ENCODE peak calls at places on chromosomes 13 and 19, in ten cellular contexts. P is AG04450; G is astrocyte of the spinal cord; T is RWPE1; S is MCF 10A; H is progenitor cell of endocrine pancreas; E is CD8-positive, alpha-beta T cell; I is neural progenitor cell; C is natural killer cell; M is tibial artery. K is an unnamed sample.

GRCh38 chr13:39881887-39882286 is 226.4 kb downstream of the COG6 start:
- DNase-seq in P (peak), G (no peak), T (no peak), S (no peak), H (no peak), E (no peak), I (no peak), C (no peak), M (no peak), K (no peak)

GRCh38 chr19:29303707-29304090 is 90.7 kb upstream of the UQCRFS1 start:
- DNase-seq in P (no peak), G (no peak), T (no peak), S (no peak), H (no peak), E (no peak), I (no peak), C (no peak), M (no peak), K (no peak)

GRCh38 chr19:11737964-11738745 is 591 bp downstream of the ZNF823 start:
- DNase-seq in P (no peak), G (peak), T (no peak), S (peak), H (peak), E (peak), I (peak), C (peak), M (peak), K (peak)

GRCh38 chr13:71517004-71517403 is 350.0 kb downstream of the DACH1 start:
- DNase-seq in P (no peak), G (peak), T (no peak), S (no peak), H (no peak), E (no peak), I (no peak), C (no peak), M (no peak), K (no peak)

GRCh38 chr13:43472980-43473379 is 313.8 kb downstream of the ENOX1 start:
- DNase-seq in P (no peak), G (no peak), T (no peak), S (no peak), H (no peak), E (no peak), I (no peak), C (no peak), M (no peak), K (no peak)

GRCh38 chr13:112781881-112782361 is 92.1 kb downstream of the ATP11A start:
- DNase-seq in P (no peak), G (peak), T (no peak), S (no peak), H (no peak), E (no peak), I (no peak), C (no peak), M (no peak), K (no peak)

GRCh38 chr13:112967666-112968379 is 1.2 kb upstream of the MCF2L start:
- DNase-seq in P (no peak), G (no peak), T (no peak), S (no peak), H (no peak), E (no peak), I (peak), C (no peak), M (peak), K (no peak)

GRCh38 chr13:110187501-110188161 is 119.3 kb downstream of the COL4A1 start:
- DNase-seq in P (peak), G (peak), T (peak), S (peak), H (no peak), E (no peak), I (no peak), C (no peak), M (no peak), K (no peak)

GRCh38 chr19:56350416-56351045 is 35.9 kb upstream of the ZSCAN5A start:
- DNase-seq in P (peak), G (peak), T (peak), S (peak), H (peak), E (peak), I (peak), C (no peak), M (no peak), K (peak)

GRCh38 chr13:93328943-93329342 is 102.3 kb downstream of the GPC6 start:
- DNase-seq in P (no peak), G (no peak), T (no peak), S (no peak), H (no peak), E (no peak), I (no peak), C (no peak), M (no peak), K (no peak)

GRCh38 chr19:48853483-48853882 is 14.9 kb downstream of the PLEKHA4 start:
- DNase-seq in P (no peak), G (no peak), T (no peak), S (no peak), H (no peak), E (no peak), I (no peak), C (no peak), M (no peak), K (no peak)

GRCh38 chr13:51816604-51817254 is 12.8 kb upstream of the DHRS12 start:
- DNase-seq in P (no peak), G (no peak), T (peak), S (peak), H (no peak), E (no peak), I (no peak), C (no peak), M (no peak), K (no peak)

GRCh38 chr19:53553159-53553558 is 15.2 kb downstream of the ZNF331 start:
- DNase-seq in P (no peak), G (no peak), T (no peak), S (no peak), H (no peak), E (no peak), I (no peak), C (no peak), M (no peak), K (no peak)

GRCh38 chr19:53549354-53549753 is 11.4 kb downstream of the ZNF331 start:
- DNase-seq in P (no peak), G (peak), T (no peak), S (peak), H (no peak), E (no peak), I (no peak), C (no peak), M (no peak), K (no peak)

GRCh38 chr19:53553865-53554791 is 16.2 kb downstream of the ZNF331 start:
- DNase-seq in P (peak), G (peak), T (peak), S (peak), H (no peak), E (peak), I (no peak), C (peak), M (peak), K (peak)

GRCh38 chr19:53554804-53555203 is 16.9 kb downstream of the ZNF331 start:
- DNase-seq in P (no peak), G (no peak), T (no peak), S (no peak), H (no peak), E (no peak), I (no peak), C (no peak), M (no peak), K (no peak)

GRCh38 chr19:53552001-53552721 is 14.2 kb downstream of the ZNF331 start:
- DNase-seq in P (no peak), G (no peak), T (no peak), S (no peak), H (no peak), E (no peak), I (no peak), C (no peak), M (no peak), K (no peak)
- TF ChIP-seq CTCF in P (no peak), G (no peak), T (no peak), S (no peak), H (no peak), E (no peak), I (no peak), C (no peak), M (no peak), K (no peak)

DNA sequence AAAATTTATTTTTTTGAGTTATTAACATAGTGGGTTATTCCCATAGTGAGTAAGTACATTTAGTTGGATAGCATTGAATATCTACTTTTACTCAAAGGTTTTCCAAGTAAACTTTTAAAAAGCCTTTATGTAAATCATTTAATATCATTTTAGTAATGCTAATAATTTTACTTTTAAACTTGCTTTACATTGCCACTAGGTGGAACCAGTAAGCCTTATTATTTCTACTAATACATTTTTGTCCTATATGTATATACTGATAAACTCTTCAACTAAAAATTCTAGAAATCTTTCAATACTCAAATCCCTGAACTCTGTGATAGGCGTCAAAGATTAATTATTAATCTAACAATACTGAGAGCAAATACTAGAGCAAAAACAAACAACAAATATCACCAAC is 1709.2 kb upstream of the PCDH20 start:
- DNase-seq in P (no peak), G (peak), T (no peak), S (peak), H (no peak), E (no peak), I (no peak), C (no peak), M (no peak), K (no peak)
- TF ChIP-seq CTCF in P (peak), G (peak), T (peak), S (peak), H (peak), E (no peak), I (peak), C (no peak), M (no peak), K (no peak)

DNA sequence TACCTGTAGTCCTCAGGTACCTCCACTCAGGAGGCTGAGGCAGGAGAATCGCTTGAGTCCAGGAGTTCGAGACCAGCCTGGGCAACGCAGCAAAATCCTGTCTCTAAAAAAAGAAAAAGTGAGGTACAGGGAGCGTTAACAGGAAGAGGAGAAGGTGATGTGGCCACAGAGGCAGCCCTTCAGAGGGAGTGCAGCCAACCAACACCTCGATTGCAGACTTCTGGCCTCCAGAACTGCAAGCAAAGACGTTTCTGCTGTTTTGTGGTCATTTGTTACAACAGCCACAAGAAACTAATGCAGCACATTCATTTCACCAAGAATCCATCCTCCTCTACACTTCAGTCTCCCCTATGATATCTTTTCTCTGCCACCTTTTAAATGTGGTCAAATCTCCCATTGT is 145.2 kb downstream of the USP12 start:
- DNase-seq in P (no peak), G (no peak), T (no peak), S (no peak), H (no peak), E (no peak), I (no peak), C (no peak), M (no peak), K (no peak)
- TF ChIP-seq CTCF in P (no peak), G (no peak), T (no peak), S (no peak), H (no peak), E (no peak), I (no peak), C (no peak), M (no peak), K (no peak)

GRCh38 chr13:60370343-60370742 is 26.7 kb upstream of the TDRD3 start:
- DNase-seq in P (no peak), G (no peak), T (no peak), S (no peak), H (no peak), E (no peak), I (no peak), C (no peak), M (no peak), K (no peak)

GRCh38 chr13:60372141-60372540 is 24.9 kb upstream of the TDRD3 start:
- DNase-seq in P (no peak), G (no peak), T (no peak), S (no peak), H (no peak), E (no peak), I (no peak), C (no peak), M (no peak), K (no peak)

GRCh38 chr13:60363288-60363687 is 33.7 kb upstream of the TDRD3 start:
- DNase-seq in P (no peak), G (no peak), T (no peak), S (no peak), H (no peak), E (no peak), I (no peak), C (no peak), M (no peak), K (no peak)

DNA sequence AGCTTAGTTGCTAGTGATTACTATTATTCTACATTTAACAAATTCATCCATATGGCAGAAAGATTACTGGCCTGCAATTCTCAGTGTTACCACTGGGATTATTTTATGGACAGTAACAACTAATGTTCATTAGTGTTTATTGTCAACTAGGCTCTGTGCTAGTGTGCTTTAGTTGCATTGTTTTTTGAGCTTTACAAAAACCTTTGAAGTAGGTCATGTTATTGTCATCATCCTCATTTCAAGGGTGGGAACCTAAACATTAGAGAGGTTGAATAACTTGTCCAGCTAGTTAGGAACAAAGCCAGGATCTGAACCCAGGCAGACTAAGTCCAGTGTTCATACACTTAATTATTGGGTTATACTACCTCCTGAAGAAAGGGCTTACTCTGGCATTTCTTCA is 27.8 kb upstream of the TDRD3 start:
- DNase-seq in P (no peak), G (no peak), T (no peak), S (peak), H (no peak), E (no peak), I (no peak), C (no peak), M (no peak), K (no peak)
- TF ChIP-seq CTCF in P (peak), G (peak), T (no peak), S (peak), H (peak), E (peak), I (peak), C (peak), M (no peak), K (no peak)

GRCh38 chr19:33705090-33705847 is 83.5 kb downstream of the CHST8 start:
- DNase-seq in P (no peak), G (no peak), T (no peak), S (no peak), H (no peak), E (no peak), I (peak), C (no peak), M (no peak), K (no peak)
- TF ChIP-seq CTCF in P (no peak), G (no peak), T (no peak), S (no peak), H (peak), E (no peak), I (peak), C (no peak), M (no peak), K (no peak)

GRCh38 chr13:27622881-27623280 is 1.2 kb downstream of the POLR1D start:
- DNase-seq in P (no peak), G (no peak), T (no peak), S (no peak), H (no peak), E (no peak), I (no peak), C (no peak), M (no peak), K (no peak)

GRCh38 chr13:27620377-27621115 is at the start of gene LNX2:
- DNase-seq in P (peak), G (peak), T (peak), S (peak), H (peak), E (peak), I (peak), C (peak), M (peak), K (peak)

GRCh38 chr13:27621116-27621365 is 651 bp upstream of the POLR1D start:
- DNase-seq in P (no peak), G (peak), T (peak), S (no peak), H (no peak), E (no peak), I (no peak), C (no peak), M (no peak), K (no peak)

GRCh38 chr13:27621366-27622101 is at the start of gene POLR1D:
- DNase-seq in P (no peak), G (peak), T (peak), S (peak), H (peak), E (peak), I (peak), C (peak), M (peak), K (peak)

GRCh38 chr13:27622102-27622820 is 569 bp downstream of the POLR1D start:
- DNase-seq in P (no peak), G (peak), T (no peak), S (no peak), H (no peak), E (no peak), I (no peak), C (no peak), M (no peak), K (no peak)
- TF ChIP-seq CTCF in P (peak), G (peak), T (no peak), S (no peak), H (peak), E (no peak), I (peak), C (no peak), M (peak), K (no peak)

GRCh38 chr13:98466634-98467236 is 110.2 kb downstream of the STK24 start:
- DNase-seq in P (no peak), G (peak), T (peak), S (peak), H (peak), E (no peak), I (peak), C (no peak), M (peak), K (no peak)
- TF ChIP-seq CTCF in P (peak), G (peak), T (peak), S (peak), H (peak), E (no peak), I (peak), C (no peak), M (peak), K (peak)

DNA sequence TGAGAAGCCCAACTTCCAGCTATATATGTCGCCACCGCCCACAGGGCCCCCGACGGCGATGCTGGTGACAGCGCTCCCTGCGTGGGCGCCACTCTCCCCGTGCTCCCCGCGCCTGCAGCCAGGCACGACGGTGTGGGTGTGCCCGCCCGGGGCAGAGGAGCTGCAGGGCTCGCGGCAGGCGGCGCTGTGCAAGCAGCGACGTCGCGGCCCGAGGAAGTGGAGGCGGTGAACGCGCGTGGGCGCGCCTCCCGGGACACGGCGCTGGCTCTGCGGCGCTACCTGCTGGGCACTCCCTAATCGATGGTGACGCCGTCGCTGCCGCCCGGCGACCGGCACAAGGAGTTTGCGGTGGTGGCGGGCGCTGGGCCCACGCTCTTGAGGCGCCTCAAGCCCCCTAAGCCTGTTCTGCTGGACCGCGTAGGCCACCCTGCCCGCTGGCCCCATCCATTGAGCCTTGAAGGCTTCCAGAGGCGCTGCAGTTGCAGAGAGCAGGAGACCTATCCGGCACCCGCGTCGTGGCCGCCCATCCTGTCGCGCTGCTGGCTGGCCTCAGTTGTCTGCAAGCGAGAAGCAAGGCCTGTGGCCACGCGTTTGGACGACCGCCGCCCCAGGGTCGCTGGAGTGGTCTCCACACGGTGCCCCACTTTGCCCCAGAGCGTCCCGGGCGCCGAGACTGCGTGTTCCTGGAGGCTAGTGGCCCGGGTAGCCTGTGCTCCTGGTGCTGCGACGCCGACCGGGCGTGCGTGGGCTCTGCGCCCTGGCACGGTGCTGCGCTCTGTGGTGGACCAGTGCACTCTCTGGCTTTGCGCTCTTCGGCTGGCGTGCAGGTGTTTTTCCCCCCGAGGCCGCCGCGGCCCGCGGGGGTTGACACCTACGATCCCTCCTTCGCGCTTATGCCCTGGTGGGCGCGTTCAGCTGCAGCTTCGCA is 23.1 kb downstream of the LRFN3 start:
- DNase-seq in P (no peak), G (no peak), T (no peak), S (no peak), H (no peak), E (peak), I (peak), C (peak), M (no peak), K (peak)
- TF ChIP-seq CTCF in P (peak), G (no peak), T (peak), S (no peak), H (peak), E (peak), I (peak), C (peak), M (no peak), K (peak)

GRCh38 chr19:13451596-13451995 is 54.7 kb downstream of the CACNA1A start:
- DNase-seq in P (no peak), G (no peak), T (no peak), S (no peak), H (no peak), E (no peak), I (no peak), C (no peak), M (no peak), K (no peak)

GRCh38 chr19:13447978-13448377 is 58.3 kb downstream of the CACNA1A start:
- DNase-seq in P (no peak), G (no peak), T (no peak), S (no peak), H (no peak), E (no peak), I (no peak), C (no peak), M (no peak), K (no peak)
- TF ChIP-seq CTCF in P (no peak), G (no peak), T (no peak), S (no peak), H (no peak), E (no peak), I (no peak), C (no peak), M (no peak), K (no peak)

GRCh38 chr13:50580684-50581305 is 262.7 kb downstream of the DLEU7 start:
- DNase-seq in P (peak), G (peak), T (no peak), S (no peak), H (no peak), E (no peak), I (no peak), C (no peak), M (no peak), K (no peak)
- TF ChIP-seq CTCF in P (peak), G (peak), T (no peak), S (no peak), H (no peak), E (no peak), I (no peak), C (no peak), M (no peak), K (no peak)

K was measured in GM13976.